ENCODE peak calls at places on chromosomes 2 and 18, in eight cellular contexts. C is HepG2, Y is SK-N-SH, T is A549, F is K562, K is GM12878, X is WTC11, G is H1. A is an unnamed sample.

GRCh38 chr2:26002617-26003310 is 20.5 kb upstream of the KIF3C start:
- DNase-seq in C (no peak), Y (no peak), T (no peak), F (no peak), K (no peak), X (no peak), G (no peak), A (no peak)

GRCh38 chr18:48060947-48061346 is 130.5 kb upstream of the SMAD2 start:
- DNase-seq in C (peak; percentile 29), Y (no peak), T (no peak), F (no peak), K (no peak), X (no peak), G (no peak), A (no peak)

GRCh38 chr2:216074794-216075193 is 6.8 kb downstream of the PECR start:
- DNase-seq in C (no peak), Y (no peak), T (no peak), F (peak; percentile 27), K (no peak), X (no peak), G (no peak), A (no peak)

GRCh38 chr2:14712091-14712490 is 79.6 kb downstream of the LRATD1 start:
- DNase-seq in C (no peak), Y (no peak), T (no peak), F (no peak), K (no peak), X (no peak), G (no peak), A (peak; percentile 13)

GRCh38 chr2:219045937-219046550 is 4.7 kb upstream of the CFAP65 start:
- DNase-seq in C (no peak), Y (no peak), T (no peak), F (peak; percentile 62), K (no peak), X (peak; percentile 78), G (peak; percentile 82), A (peak; percentile 27)

GRCh38 chr2:223947711-223948205 is 2.6 kb upstream of the WDFY1 start:
- DNase-seq in C (no peak), Y (no peak), T (no peak), F (peak; percentile 25), K (no peak), X (no peak), G (no peak), A (no peak)

GRCh38 chr2:179580378-179581146 is 280.9 kb downstream of the ZNF385B start:
- DNase-seq in C (peak; percentile 91), Y (no peak), T (no peak), F (no peak), K (no peak), X (no peak), G (no peak), A (no peak)

GRCh38 chr2:46387886-46388515 is 90.8 kb downstream of the EPAS1 start:
- DNase-seq in C (peak; percentile 33), Y (no peak), T (no peak), F (no peak), K (no peak), X (no peak), G (no peak), A (no peak)

GRCh38 chr18:54279477-54280205 is 10.3 kb downstream of the POLI start:
- DNase-seq in C (peak; percentile 26), Y (no peak), T (no peak), F (no peak), K (no peak), X (no peak), G (no peak), A (no peak)

GRCh38 chr2:19738707-19739106 is 163.1 kb downstream of the TTC32 start:
- DNase-seq in C (no peak), Y (no peak), T (no peak), F (no peak), K (no peak), X (no peak), G (no peak), A (peak; percentile 80)

GRCh38 chr2:10079192-10079930 is 850 bp downstream of the CYS1 start:
- DNase-seq in C (no peak), Y (peak; percentile 89), T (peak; percentile 58), F (no peak), K (no peak), X (peak; percentile 36), G (peak; percentile 74), A (peak; percentile 58)

GRCh38 chr2:176072951-176073904 is 10.5 kb downstream of the EVX2 start:
- DNase-seq in C (no peak), Y (no peak), T (no peak), F (no peak), K (no peak), X (no peak), G (peak; percentile 57), A (no peak)

GRCh38 chr2:151102196-151102692 is 159.4 kb downstream of the RBM43 start:
- DNase-seq in C (no peak), Y (peak; percentile 28), T (no peak), F (no peak), K (no peak), X (no peak), G (no peak), A (no peak)

GRCh38 chr2:45823723-45824206 is 172.3 kb downstream of the PRKCE start:
- DNase-seq in C (no peak), Y (peak; percentile 89), T (no peak), F (no peak), K (no peak), X (no peak), G (no peak), A (no peak)

GRCh38 chr2:172859821-172860707 is 124.4 kb downstream of the RAPGEF4 start:
- DNase-seq in C (no peak), Y (peak; percentile 54), T (no peak), F (no peak), K (no peak), X (no peak), G (no peak), A (no peak)

GRCh38 chr2:231781798-231782726 is 980 bp upstream of the PDE6D start:
- DNase-seq in C (no peak), Y (no peak), T (no peak), F (peak; percentile 48), K (peak; percentile 23), X (no peak), G (no peak), A (peak; percentile 42)

GRCh38 chr2:144183744-144184143 is 336.2 kb downstream of the ZEB2 start:
- DNase-seq in C (no peak), Y (no peak), T (no peak), F (no peak), K (peak; percentile 61), X (no peak), G (no peak), A (peak; percentile 85)
- TF ChIP-seq USF2 in C (no peak), Y (no peak), T (no peak), F (no peak), K (no peak), X (no peak), G (no peak), A (no peak)

GRCh38 chr2:238216651-238217184 is 13.2 kb upstream of the ILKAP start:
- DNase-seq in C (no peak), Y (no peak), T (no peak), F (no peak), K (no peak), X (no peak), G (no peak), A (no peak)
- TF ChIP-seq USF2 in C (no peak), Y (no peak), T (no peak), F (no peak), K (no peak), X (no peak), G (no peak), A (no peak)

DNA sequence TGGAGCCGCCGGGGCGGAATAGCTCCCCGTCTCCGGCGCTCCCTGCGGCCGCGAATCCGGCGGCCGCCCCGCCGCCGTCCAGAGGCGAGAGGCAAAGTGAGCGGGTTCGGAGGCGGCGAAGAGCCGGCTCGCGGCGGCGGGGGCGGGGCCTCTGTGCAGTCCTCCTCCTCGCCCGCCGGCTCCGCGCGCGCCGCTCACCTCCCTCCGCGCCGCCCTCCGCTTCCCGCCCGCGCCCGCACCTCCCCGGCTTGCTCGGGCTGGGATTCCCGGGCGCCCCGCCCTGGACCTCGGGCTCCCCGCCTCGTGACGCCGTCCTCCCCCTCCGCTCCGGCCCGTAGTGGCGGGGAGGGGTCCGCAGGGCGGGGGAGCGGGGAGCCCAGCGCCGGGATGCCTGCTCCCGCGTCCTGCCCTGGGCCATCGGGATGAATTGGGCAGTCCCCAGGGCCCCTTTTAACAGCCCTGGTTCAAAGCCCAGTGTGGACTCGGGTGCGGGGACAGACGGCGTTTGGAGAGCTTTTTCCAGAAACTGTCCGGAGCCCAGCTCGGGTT is at the start of gene KCNG3:
- DNase-seq in C (peak; percentile 58), Y (peak; percentile 96), T (peak; percentile 60), F (peak; percentile 29), K (no peak), X (peak; percentile 83), G (peak; percentile 88), A (peak; percentile 12)
- TF ChIP-seq USF2 in C (no peak), Y (no peak), T (no peak), F (no peak), K (no peak), X (peak; percentile 49), G (no peak), A (no peak)

GRCh38 chr2:49152824-49153223 is 1.5 kb downstream of the FSHR start:
- DNase-seq in C (no peak), Y (no peak), T (no peak), F (no peak), K (no peak), X (no peak), G (no peak), A (no peak)

GRCh38 chr2:49154140-49154539 is at the start of gene FSHR:
- DNase-seq in C (no peak), Y (no peak), T (no peak), F (no peak), K (no peak), X (no peak), G (no peak), A (no peak)

GRCh38 chr2:49153231-49153630 is 1.1 kb downstream of the FSHR start:
- DNase-seq in C (no peak), Y (no peak), T (no peak), F (no peak), K (no peak), X (no peak), G (no peak), A (no peak)

GRCh38 chr2:49154891-49155290 is 576 bp upstream of the FSHR start:
- DNase-seq in C (no peak), Y (no peak), T (no peak), F (no peak), K (no peak), X (no peak), G (no peak), A (no peak)
- TF ChIP-seq USF2 in C (no peak), Y (no peak), T (no peak), F (no peak), K (no peak), X (no peak), G (no peak), A (no peak)

DNA sequence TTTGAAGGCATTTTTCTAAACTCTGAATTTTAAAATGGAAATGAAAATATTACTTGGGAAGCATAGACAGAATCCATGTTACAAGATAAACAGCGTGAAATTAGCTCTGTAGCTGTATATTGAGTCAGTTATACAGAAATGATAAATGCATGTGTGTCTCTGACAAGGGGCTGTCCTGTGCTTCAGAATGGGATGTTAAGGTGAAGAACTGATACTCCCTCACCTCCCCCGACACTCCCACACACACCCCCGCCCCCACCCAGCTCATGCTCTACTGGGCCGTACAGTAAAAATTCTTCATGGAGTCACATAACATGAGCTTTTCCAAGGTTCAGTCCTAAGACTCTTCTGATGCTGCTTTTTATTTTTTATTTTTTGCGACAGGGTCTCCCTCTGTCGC is 868 bp upstream of the THUMPD2 start:
- DNase-seq in C (no peak), Y (no peak), T (no peak), F (peak; percentile 66), K (no peak), X (no peak), G (no peak), A (no peak)
- TF ChIP-seq USF2 in C (no peak), Y (no peak), T (no peak), F (no peak), K (no peak), X (no peak), G (no peak), A (no peak)